ENCODE peak calls at places on chromosomes 12 and 14, in four cellular contexts. P, W, I and B are unnamed samples.
A peak's percentile ranks its signal among the peaks of the same experiment; 100 is the strongest.

GRCh38 chr14:25006961-25007795 is 42.8 kb downstream of the STXBP6 start:
- DNase-seq in P (peak; percentile 95), W (no peak), I (no peak), B (no peak)

GRCh38 chr12:109112720-109113465 is 3.5 kb upstream of the ACACB start:
- DNase-seq in P (no peak), W (no peak), I (no peak), B (no peak)

GRCh38 chr12:111312016-111312415 is 56.9 kb downstream of the PHETA1 start:
- DNase-seq in P (no peak), W (no peak), I (no peak), B (no peak)

GRCh38 chr12:123949118-123949774 is 23.4 kb downstream of the CCDC92 start:
- DNase-seq in P (no peak), W (no peak), I (no peak), B (no peak)

GRCh38 chr14:37616853-37617252 is 21.4 kb downstream of the TTC6 start:
- DNase-seq in P (no peak), W (no peak), I (no peak), B (no peak)

GRCh38 chr12:117571321-117571720 is 209.9 kb upstream of the NOS1 start:
- DNase-seq in P (no peak), W (no peak), I (no peak), B (no peak)

GRCh38 chr12:12056951-12057350 is 13.8 kb upstream of the BCL2L14 start:
- DNase-seq in P (no peak), W (no peak), I (no peak), B (no peak)

GRCh38 chr12:55728185-55728931 is 451 bp downstream of the CD63 start:
- DNase-seq in P (peak; percentile 53), W (peak; percentile 83), I (peak; percentile 77), B (peak; percentile 68)

GRCh38 chr12:2341871-2342270 is 289.1 kb downstream of the CACNA1C start:
- DNase-seq in P (peak; percentile 89), W (no peak), I (no peak), B (peak; percentile 55)

GRCh38 chr14:20683125-20683895 is 1.1 kb upstream of the RNASE4 start:
- DNase-seq in P (peak; percentile 94), W (peak; percentile 83), I (peak; percentile 69), B (peak; percentile 63)

GRCh38 chr12:10397311-10397710 is 7.5 kb upstream of the KLRK1 start:
- DNase-seq in P (no peak), W (no peak), I (no peak), B (no peak)

GRCh38 chr14:68309631-68310030 is 483.2 kb downstream of the ZFP36L1 start:
- DNase-seq in P (no peak), W (no peak), I (no peak), B (no peak)

GRCh38 chr12:113373966-113374365 is 15.6 kb downstream of the PLBD2 start:
- DNase-seq in P (no peak), W (no peak), I (no peak), B (no peak)

GRCh38 chr14:69779088-69779487 is 12.1 kb downstream of the SRSF5 start:
- DNase-seq in P (no peak), W (no peak), I (no peak), B (no peak)

DNA sequence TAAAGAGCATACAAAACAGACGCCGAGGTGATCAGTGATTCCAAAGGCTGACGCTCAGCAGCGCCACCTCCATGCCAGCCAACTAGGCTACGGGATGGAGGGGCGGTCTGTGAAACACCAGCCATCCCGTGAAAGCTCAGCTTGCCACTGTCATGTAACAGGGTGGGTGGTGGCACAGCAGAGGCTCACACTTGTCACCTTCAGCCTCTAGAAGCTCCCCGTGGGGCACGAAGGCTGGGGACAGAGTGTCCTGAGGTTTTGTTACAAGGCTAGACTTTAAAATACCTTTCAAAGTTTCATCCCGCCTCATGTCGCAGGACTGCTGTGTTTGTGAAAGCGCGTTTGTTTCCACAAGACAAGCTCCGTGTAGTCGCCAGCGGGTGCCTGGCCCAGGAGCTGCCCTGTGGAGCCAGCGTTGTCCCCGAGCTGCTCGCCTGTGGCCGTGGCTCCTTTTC is 20.7 kb downstream of the XRCC3 start:
- DNase-seq in P (no peak), W (peak; percentile 13), I (no peak), B (no peak)
- TF ChIP-seq CTCF in P (no peak), W (no peak), I (no peak), B (no peak)

GRCh38 chr12:132677492-132677891 is 9.7 kb downstream of the POLE start:
- DNase-seq in P (no peak), W (no peak), I (no peak), B (no peak)

GRCh38 chr12:132672678-132673077 is 14.5 kb downstream of the POLE start:
- DNase-seq in P (no peak), W (no peak), I (no peak), B (no peak)

GRCh38 chr12:132674561-132674960 is 12.6 kb downstream of the POLE start:
- DNase-seq in P (no peak), W (no peak), I (no peak), B (no peak)

GRCh38 chr12:132673288-132674179 is 13.6 kb downstream of the POLE start:
- DNase-seq in P (no peak), W (no peak), I (no peak), B (no peak)

DNA sequence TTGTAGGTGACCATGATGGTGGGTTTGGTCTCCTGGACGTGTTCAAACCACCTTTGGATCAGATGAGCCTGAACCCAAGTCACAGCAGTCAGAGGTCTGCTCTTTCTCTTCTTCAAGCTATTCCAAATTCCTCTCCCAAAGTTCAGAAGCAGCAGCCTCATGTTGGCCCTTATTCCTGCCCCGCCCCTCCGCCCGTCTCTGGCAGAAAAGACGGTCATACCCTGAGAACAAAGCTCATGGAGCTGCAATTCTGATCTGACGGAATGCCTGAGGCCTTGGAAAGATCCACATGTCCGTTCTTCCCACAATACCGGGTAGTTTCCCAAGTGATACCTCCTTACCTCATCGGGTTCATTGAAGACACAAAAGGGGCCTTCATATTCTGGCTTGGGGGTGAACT is 11.4 kb downstream of the POLE start:
- DNase-seq in P (no peak), W (no peak), I (no peak), B (no peak)
- TF ChIP-seq POLR2A in P (no peak), W (no peak), I (no peak), B (no peak)

DNA sequence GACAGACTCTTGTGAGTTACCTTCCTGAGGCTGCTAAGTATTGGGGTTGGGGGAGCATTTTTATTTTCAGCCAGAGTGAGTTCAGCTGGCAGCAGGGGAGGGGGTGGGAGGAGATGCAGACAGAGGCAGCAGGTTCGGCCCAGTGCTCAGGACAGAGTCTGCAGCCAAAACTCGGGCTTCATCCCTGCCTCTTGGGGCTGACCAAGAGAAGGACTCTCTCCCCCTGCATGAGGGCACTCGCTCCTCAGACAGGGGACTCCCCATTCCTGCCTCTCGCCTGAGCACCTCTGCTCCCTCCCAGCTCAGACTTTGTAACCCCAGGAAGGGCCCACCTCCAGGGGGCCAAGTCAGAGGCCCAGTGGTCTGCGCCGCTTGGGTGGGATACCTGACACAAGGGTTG is 1.1 kb upstream of the AKT1 start:
- DNase-seq in P (no peak), W (no peak), I (no peak), B (no peak)
- H3K27me3 ChIP-seq in P (no peaks in the 10 kb centered on the region), W (no peaks in the 10 kb centered on the region), I (no peaks in the 10 kb centered on the region), B (no peaks in the 10 kb centered on the region)

GRCh38 chr12:121013715-121014114 is 2.6 kb downstream of the C12orf43 start:
- DNase-seq in P (no peak), W (no peak), I (no peak), B (no peak)
- TF ChIP-seq CTCF in P (no peak), W (no peak), I (no peak), B (no peak)

GRCh38 chr12:122182887-122183587 is at the start of gene LRRC43:
- DNase-seq in P (no peak), W (no peak), I (peak; percentile 56), B (no peak)
- TF ChIP-seq POLR2A in P (no peak), W (no peak), I (no peak), B (no peak)

GRCh38 chr14:23703027-23703426 is 66.9 kb downstream of the DHRS2 start:
- DNase-seq in P (no peak), W (no peak), I (no peak), B (no peak)
- H3K27me3 ChIP-seq in P (no peaks in the 10 kb centered on the region), W (no peaks in the 10 kb centered on the region), I (no peaks in the 10 kb centered on the region), B (peaks cover 3% of the 10 kb centered on the region)

DNA sequence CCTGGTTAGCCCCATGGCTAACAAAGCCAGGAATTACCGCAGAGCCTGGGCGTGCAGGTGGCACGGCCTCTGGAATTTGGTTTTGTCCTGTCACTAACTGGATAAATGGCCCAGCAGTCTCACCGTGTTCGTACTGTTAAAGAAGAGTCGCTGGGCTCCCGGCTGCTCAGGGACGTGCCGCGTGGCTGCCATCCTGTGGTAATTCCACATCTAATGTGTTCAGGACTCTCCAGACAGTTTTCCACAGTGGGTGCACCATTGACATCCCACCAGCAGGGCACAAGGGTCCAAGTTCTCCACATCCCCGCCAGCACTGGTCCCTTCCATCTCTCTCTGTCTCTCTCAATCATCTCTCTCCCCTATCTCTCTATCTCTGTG is 19.6 kb downstream of the NOC4L start:
- DNase-seq in P (no peak), W (no peak), I (no peak), B (no peak)
- TF ChIP-seq CTCF in P (no peak), W (no peak), I (peak; percentile 14), B (no peak)

GRCh38 chr12:132784580-132784979 is 22.9 kb upstream of the ANKLE2 start:
- DNase-seq in P (no peak), W (no peak), I (no peak), B (no peak)

GRCh38 chr12:132779781-132780353 is 18.2 kb upstream of the ANKLE2 start:
- DNase-seq in P (no peak), W (no peak), I (no peak), B (no peak)

GRCh38 chr12:132786192-132786591 is 24.6 kb upstream of the ANKLE2 start:
- DNase-seq in P (no peak), W (no peak), I (no peak), B (no peak)

GRCh38 chr12:132783917-132784531 is 22.4 kb upstream of the ANKLE2 start:
- DNase-seq in P (no peak), W (no peak), I (no peak), B (peak; percentile 24)

GRCh38 chr12:132781938-132782337 is 20.3 kb upstream of the ANKLE2 start:
- DNase-seq in P (no peak), W (no peak), I (no peak), B (no peak)
- TF ChIP-seq POLR2A in P (no peak), W (no peak), I (no peak), B (no peak)